ENCODE peak calls at places on chromosomes 7 and 10, in six cellular contexts. One of them, this sample, is unnamed.

GRCh38 chr10:6163364-6164270 is 39.1 kb upstream of the PFKFB3 start:
- DNase-seq in A673: peak; percentile 93
- DNase-seq in H9: peak; percentile 80
- DNase-seq in Peyer's patch: peak; percentile 97
- DNase-seq in CD4-positive, alpha-beta memory T cell: peak; percentile 90
- DNase-seq in psoas muscle: peak; percentile 94
- DNase-seq in this sample: peak; percentile 86

GRCh38 chr7:16739863-16740622 is 13.5 kb upstream of the TSPAN13 start:
- DNase-seq in psoas muscle: no peak
- DNase-seq in CD4-positive, alpha-beta memory T cell: no peak
- DNase-seq in H9: no peak
- DNase-seq in Peyer's patch: no peak
- DNase-seq in A673: peak; percentile 64
- DNase-seq in this sample: peak; percentile 59

GRCh38 chr10:21811245-21811585 is 192.3 kb downstream of the DNAJC1 start:
- DNase-seq in CD4-positive, alpha-beta memory T cell: no peak
- DNase-seq in A673: no peak
- DNase-seq in Peyer's patch: no peak
- DNase-seq in psoas muscle: no peak
- DNase-seq in H9: no peak
- DNase-seq in this sample: no peak

GRCh38 chr10:125144693-125145623 is 15.4 kb downstream of the CTBP2 start:
- DNase-seq in psoas muscle: no peak
- DNase-seq in Peyer's patch: no peak
- DNase-seq in A673: peak; percentile 68
- DNase-seq in CD4-positive, alpha-beta memory T cell: no peak
- DNase-seq in H9: peak; percentile 67
- DNase-seq in this sample: peak; percentile 41

GRCh38 chr7:151167197-151167911 is at the start of gene GBX1:
- DNase-seq in Peyer's patch: no peak
- DNase-seq in H9: peak; percentile 59
- DNase-seq in A673: peak; percentile 14
- DNase-seq in CD4-positive, alpha-beta memory T cell: no peak
- DNase-seq in psoas muscle: no peak
- DNase-seq in this sample: no peak

GRCh38 chr7:89780291-89780690 is 374.0 kb upstream of the STEAP1 start:
- DNase-seq in H9: peak; percentile 20
- DNase-seq in psoas muscle: no peak
- DNase-seq in Peyer's patch: no peak
- DNase-seq in CD4-positive, alpha-beta memory T cell: no peak
- DNase-seq in A673: no peak
- DNase-seq in this sample: no peak

GRCh38 chr7:55249332-55249731 is 115.8 kb upstream of the LANCL2 start:
- DNase-seq in Peyer's patch: no peak
- DNase-seq in psoas muscle: no peak
- DNase-seq in CD4-positive, alpha-beta memory T cell: no peak
- DNase-seq in H9: no peak
- DNase-seq in A673: no peak
- DNase-seq in this sample: no peak

GRCh38 chr10:7819126-7819470 is 793 bp downstream of the TAF3 start:
- DNase-seq in A673: peak; percentile 48
- DNase-seq in CD4-positive, alpha-beta memory T cell: no peak
- DNase-seq in H9: no peak
- DNase-seq in Peyer's patch: no peak
- DNase-seq in psoas muscle: peak; percentile 19
- DNase-seq in this sample: peak; percentile 48

GRCh38 chr7:137462074-137462715 is 118.7 kb upstream of the PTN start:
- DNase-seq in A673: no peak
- DNase-seq in H9: no peak
- DNase-seq in psoas muscle: no peak
- DNase-seq in Peyer's patch: no peak
- DNase-seq in CD4-positive, alpha-beta memory T cell: no peak
- DNase-seq in this sample: no peak

GRCh38 chr10:35575640-35576039 is 29.5 kb upstream of the GJD4 start:
- DNase-seq in H9: no peak
- DNase-seq in A673: no peak
- DNase-seq in psoas muscle: no peak
- DNase-seq in CD4-positive, alpha-beta memory T cell: no peak
- DNase-seq in Peyer's patch: no peak
- DNase-seq in this sample: no peak

GRCh38 chr10:69883680-69884375 is 82.1 kb downstream of the COL13A1 start:
- DNase-seq in Peyer's patch: no peak
- DNase-seq in H9: no peak
- DNase-seq in CD4-positive, alpha-beta memory T cell: no peak
- DNase-seq in A673: no peak
- DNase-seq in psoas muscle: no peak
- DNase-seq in this sample: no peak

GRCh38 chr10:103493362-103493871 is at the start of gene NEURL1:
- DNase-seq in psoas muscle: no peak
- DNase-seq in Peyer's patch: no peak
- DNase-seq in CD4-positive, alpha-beta memory T cell: no peak
- DNase-seq in A673: peak; percentile 55
- DNase-seq in H9: peak; percentile 62
- DNase-seq in this sample: peak; percentile 44

GRCh38 chr10:77506517-77506916 is 131.1 kb downstream of the KCNMA1 start:
- DNase-seq in A673: no peak
- DNase-seq in H9: no peak
- DNase-seq in CD4-positive, alpha-beta memory T cell: no peak
- DNase-seq in Peyer's patch: no peak
- DNase-seq in psoas muscle: no peak
- DNase-seq in this sample: no peak

GRCh38 chr7:123051916-123052315 is 56.4 kb upstream of the TAS2R16 start:
- DNase-seq in H9: no peak
- DNase-seq in A673: no peak
- DNase-seq in CD4-positive, alpha-beta memory T cell: no peak
- DNase-seq in psoas muscle: no peak
- DNase-seq in Peyer's patch: no peak
- DNase-seq in this sample: no peak

GRCh38 chr7:46283852-46284251 is 362.8 kb upstream of the IGFBP3 start:
- DNase-seq in A673: no peak
- DNase-seq in psoas muscle: peak; percentile 25
- DNase-seq in Peyer's patch: no peak
- DNase-seq in CD4-positive, alpha-beta memory T cell: no peak
- DNase-seq in H9: no peak
- DNase-seq in this sample: no peak

GRCh38 chr10:72037266-72037665 is 51.1 kb downstream of the SPOCK2 start:
- DNase-seq in psoas muscle: no peak
- DNase-seq in CD4-positive, alpha-beta memory T cell: no peak
- DNase-seq in Peyer's patch: no peak
- DNase-seq in H9: no peak
- DNase-seq in A673: no peak
- DNase-seq in this sample: no peak

GRCh38 chr10:21700474-21700873 is 166.4 kb downstream of the MLLT10 start:
- DNase-seq in psoas muscle: no peak
- DNase-seq in H9: no peak
- DNase-seq in Peyer's patch: no peak
- DNase-seq in A673: no peak
- DNase-seq in CD4-positive, alpha-beta memory T cell: no peak
- DNase-seq in this sample: no peak

GRCh38 chr7:31105256-31105950 is 53.3 kb downstream of the ADCYAP1R1 start:
- DNase-seq in CD4-positive, alpha-beta memory T cell: no peak
- DNase-seq in psoas muscle: no peak
- DNase-seq in H9: peak; percentile 20
- DNase-seq in Peyer's patch: peak; percentile 6
- DNase-seq in A673: no peak
- DNase-seq in this sample: no peak

GRCh38 chr7:133796778-133797177 is 330.4 kb upstream of the LRGUK start:
- DNase-seq in H9: no peak
- DNase-seq in psoas muscle: no peak
- DNase-seq in CD4-positive, alpha-beta memory T cell: no peak
- DNase-seq in Peyer's patch: no peak
- DNase-seq in A673: no peak
- DNase-seq in this sample: peak; percentile 64

GRCh38 chr10:4338768-4339167 is 487.2 kb upstream of the AKR1E2 start:
- DNase-seq in H9: no peak
- DNase-seq in Peyer's patch: no peak
- DNase-seq in A673: no peak
- DNase-seq in psoas muscle: no peak
- DNase-seq in CD4-positive, alpha-beta memory T cell: no peak
- DNase-seq in this sample: no peak

GRCh38 chr7:33916357-33917081 is 11.2 kb downstream of the BMPER start:
- DNase-seq in CD4-positive, alpha-beta memory T cell: no peak
- DNase-seq in Peyer's patch: no peak
- DNase-seq in A673: no peak
- DNase-seq in H9: no peak
- DNase-seq in psoas muscle: no peak
- DNase-seq in this sample: no peak

GRCh38 chr10:100755821-100756220 is 10.4 kb downstream of the PAX2 start:
- DNase-seq in A673: no peak
- DNase-seq in psoas muscle: no peak
- DNase-seq in CD4-positive, alpha-beta memory T cell: no peak
- DNase-seq in Peyer's patch: no peak
- DNase-seq in H9: no peak
- DNase-seq in this sample: no peak

GRCh38 chr7:107035446-107035845 is 9.1 kb upstream of the PRKAR2B start:
- DNase-seq in A673: no peak
- DNase-seq in Peyer's patch: no peak
- DNase-seq in psoas muscle: no peak
- DNase-seq in CD4-positive, alpha-beta memory T cell: no peak
- DNase-seq in H9: no peak
- DNase-seq in this sample: peak; percentile 18

GRCh38 chr7:81462672-81463071 is 307.2 kb downstream of the HGF start:
- DNase-seq in H9: no peak
- DNase-seq in CD4-positive, alpha-beta memory T cell: no peak
- DNase-seq in psoas muscle: no peak
- DNase-seq in A673: no peak
- DNase-seq in Peyer's patch: no peak
- DNase-seq in this sample: no peak

GRCh38 chr7:81459485-81459884 is 310.4 kb downstream of the HGF start:
- DNase-seq in H9: no peak
- DNase-seq in Peyer's patch: no peak
- DNase-seq in CD4-positive, alpha-beta memory T cell: no peak
- DNase-seq in A673: no peak
- DNase-seq in psoas muscle: no peak
- DNase-seq in this sample: no peak

GRCh38 chr7:81457858-81458522 is 311.9 kb downstream of the HGF start:
- DNase-seq in CD4-positive, alpha-beta memory T cell: no peak
- DNase-seq in H9: no peak
- DNase-seq in psoas muscle: no peak
- DNase-seq in A673: peak; percentile 63
- DNase-seq in Peyer's patch: no peak
- DNase-seq in this sample: no peak

GRCh38 chr7:81460228-81460627 is 309.6 kb downstream of the HGF start:
- DNase-seq in CD4-positive, alpha-beta memory T cell: no peak
- DNase-seq in H9: no peak
- DNase-seq in psoas muscle: no peak
- DNase-seq in Peyer's patch: no peak
- DNase-seq in A673: no peak
- DNase-seq in this sample: no peak

GRCh38 chr7:81460646-81461045 is 309.2 kb downstream of the HGF start:
- DNase-seq in CD4-positive, alpha-beta memory T cell: no peak
- DNase-seq in psoas muscle: no peak
- DNase-seq in Peyer's patch: no peak
- DNase-seq in A673: no peak
- DNase-seq in H9: no peak
- DNase-seq in this sample: no peak
- H3K9me3 ChIP-seq in CD4-positive, alpha-beta memory T cell: no peaks in the 10 kb centered on the region
- H3K9me3 ChIP-seq in psoas muscle: no peaks in the 10 kb centered on the region
- H3K9me3 ChIP-seq in Peyer's patch: no peaks in the 10 kb centered on the region
- H3K9me3 ChIP-seq in A673: no peaks in the 10 kb centered on the region
- H3K9me3 ChIP-seq in H9: no peaks in the 10 kb centered on the region
- H3K9me3 ChIP-seq in this sample: no peaks in the 10 kb centered on the region

DNA sequence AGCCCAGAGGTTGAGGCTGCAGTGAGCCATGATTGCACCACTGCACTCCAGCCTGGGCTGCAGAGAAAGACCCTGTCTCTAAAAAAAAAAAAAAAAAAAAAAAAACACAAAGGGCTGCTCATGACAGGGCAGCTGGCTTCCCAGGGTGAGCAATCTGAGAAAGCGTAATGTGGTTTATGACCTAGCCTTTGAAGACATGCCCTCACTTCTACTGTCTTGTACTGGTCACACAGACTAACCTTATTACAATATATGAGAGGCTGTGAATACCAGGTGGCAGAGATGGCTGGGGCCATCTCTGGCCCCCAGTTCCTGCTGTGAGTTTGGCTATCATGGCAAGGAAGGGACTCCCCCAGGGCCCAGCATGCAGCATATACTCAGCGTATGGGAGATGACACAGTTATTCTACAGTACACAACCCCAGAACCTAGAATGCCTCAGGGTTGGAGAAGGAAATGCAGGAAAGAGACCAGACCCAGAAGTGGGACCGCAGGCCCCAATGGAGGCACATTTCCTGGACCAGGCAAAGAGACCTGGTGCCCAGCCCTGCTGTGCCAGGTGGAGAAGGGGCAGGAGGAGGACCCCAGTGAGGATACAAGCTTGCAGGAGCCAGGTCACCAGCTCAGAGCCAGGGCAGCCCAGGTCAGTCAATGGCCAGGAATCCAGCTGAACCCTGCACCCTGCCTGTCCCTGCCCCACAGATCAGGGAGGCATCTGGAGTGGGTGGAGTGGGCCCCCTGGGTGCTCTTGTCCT is 26.3 kb downstream of the NPTX2 start:
- DNase-seq in H9: no peak
- DNase-seq in CD4-positive, alpha-beta memory T cell: no peak
- DNase-seq in Peyer's patch: no peak
- DNase-seq in psoas muscle: no peak
- DNase-seq in A673: no peak
- DNase-seq in this sample: no peak
- H3K9me3 ChIP-seq in H9: no peaks in the 10 kb centered on the region
- H3K9me3 ChIP-seq in CD4-positive, alpha-beta memory T cell: no peaks in the 10 kb centered on the region
- H3K9me3 ChIP-seq in Peyer's patch: no peaks in the 10 kb centered on the region
- H3K9me3 ChIP-seq in psoas muscle: peaks cover 8% of the 10 kb centered on the region
- H3K9me3 ChIP-seq in A673: no peaks in the 10 kb centered on the region
- H3K9me3 ChIP-seq in this sample: no peaks in the 10 kb centered on the region

DNA sequence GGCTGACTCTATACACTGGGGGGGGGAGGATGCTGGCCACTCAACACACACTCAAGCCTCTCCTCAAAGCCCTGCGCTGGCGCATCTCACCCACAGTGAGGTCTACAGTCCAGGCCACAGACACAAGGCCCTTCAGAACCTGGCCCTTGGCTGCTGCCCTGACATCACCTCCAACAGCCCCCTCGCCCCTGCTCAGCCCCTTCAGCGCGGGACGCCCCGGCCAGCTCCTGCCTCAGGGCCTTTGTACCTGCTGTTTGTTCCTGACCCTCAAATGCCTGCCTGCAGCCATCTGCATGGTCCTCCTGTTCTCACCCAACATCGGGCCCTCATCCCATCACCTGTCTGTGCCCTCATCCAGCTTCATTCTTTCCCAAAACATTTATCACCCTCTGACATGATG is 572.6 kb downstream of the DNAJB6 start:
- DNase-seq in H9: peak; percentile 10
- DNase-seq in CD4-positive, alpha-beta memory T cell: no peak
- DNase-seq in psoas muscle: no peak
- DNase-seq in Peyer's patch: peak; percentile 41
- DNase-seq in A673: no peak
- DNase-seq in this sample: no peak
- H3K9me3 ChIP-seq in H9: peaks cover 3% of the 10 kb centered on the region
- H3K9me3 ChIP-seq in CD4-positive, alpha-beta memory T cell: no peaks in the 10 kb centered on the region
- H3K9me3 ChIP-seq in psoas muscle: peaks cover 2% of the 10 kb centered on the region
- H3K9me3 ChIP-seq in Peyer's patch: no peaks in the 10 kb centered on the region
- H3K9me3 ChIP-seq in A673: peaks cover 4% of the 10 kb centered on the region
- H3K9me3 ChIP-seq in this sample: no peaks in the 10 kb centered on the region

DNA sequence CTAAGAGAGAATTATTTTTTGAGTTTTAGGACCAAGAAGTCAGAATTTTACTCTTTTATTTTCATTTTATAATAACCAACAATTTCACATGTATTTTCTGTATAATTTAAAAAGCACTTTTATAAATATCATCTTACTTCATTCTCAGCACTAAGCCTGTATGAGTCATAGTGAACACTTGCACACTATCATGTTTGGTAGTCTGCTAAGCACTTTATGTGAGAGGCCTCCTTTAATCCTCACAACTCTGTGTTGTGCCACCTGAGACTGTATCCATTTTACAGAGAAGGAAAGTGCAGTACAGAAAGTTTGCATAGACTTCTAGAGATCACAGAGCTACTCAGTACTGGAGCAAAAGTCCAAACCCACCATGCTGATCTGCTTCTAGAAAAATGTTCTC is 939.6 kb downstream of the NRG3 start:
- DNase-seq in Peyer's patch: no peak
- DNase-seq in A673: no peak
- DNase-seq in CD4-positive, alpha-beta memory T cell: no peak
- DNase-seq in psoas muscle: no peak
- DNase-seq in H9: no peak
- DNase-seq in this sample: no peak
- H3K9me3 ChIP-seq in Peyer's patch: no peaks in the 10 kb centered on the region
- H3K9me3 ChIP-seq in A673: no peaks in the 10 kb centered on the region
- H3K9me3 ChIP-seq in CD4-positive, alpha-beta memory T cell: no peaks in the 10 kb centered on the region
- H3K9me3 ChIP-seq in psoas muscle: no peaks in the 10 kb centered on the region
- H3K9me3 ChIP-seq in H9: peaks cover 7% of the 10 kb centered on the region
- H3K9me3 ChIP-seq in this sample: no peaks in the 10 kb centered on the region

This sample was measured in BE2C.